ENCODE peak calls at places on chromosome 13, in seven cellular contexts. One of them, this sample, is unnamed.

GRCh38 chr13:38967446-38967845 is 23.2 kb downstream of the STOML3 start:
- DNase-seq in foreskin fibroblast: no peak
- DNase-seq in PC-9: no peak
- DNase-seq in prostate gland: no peak
- DNase-seq in testis: peak
- DNase-seq in CD4-positive, alpha-beta T cell: no peak
- DNase-seq in cardiac fibroblast: no peak
- DNase-seq in this sample: no peak

GRCh38 chr13:20197361-20197834 is 4.7 kb upstream of the GJB2 start:
- DNase-seq in foreskin fibroblast: no peak
- DNase-seq in PC-9: peak
- DNase-seq in prostate gland: no peak
- DNase-seq in testis: peak
- DNase-seq in CD4-positive, alpha-beta T cell: no peak
- DNase-seq in cardiac fibroblast: peak
- DNase-seq in this sample: no peak

GRCh38 chr13:50144473-50145160 is 129.4 kb downstream of the KCNRG start:
- DNase-seq in foreskin fibroblast: no peak
- DNase-seq in PC-9: no peak
- DNase-seq in prostate gland: no peak
- DNase-seq in testis: no peak
- DNase-seq in CD4-positive, alpha-beta T cell: no peak
- DNase-seq in cardiac fibroblast: no peak
- DNase-seq in this sample: no peak

GRCh38 chr13:49246850-49247721 is 639 bp upstream of the CDADC1 start:
- DNase-seq in foreskin fibroblast: no peak
- DNase-seq in PC-9: no peak
- DNase-seq in prostate gland: no peak
- DNase-seq in testis: no peak
- DNase-seq in CD4-positive, alpha-beta T cell: no peak
- DNase-seq in cardiac fibroblast: no peak
- DNase-seq in this sample: no peak

GRCh38 chr13:49633687-49634086 is 5.4 kb downstream of the ARL11 start:
- DNase-seq in foreskin fibroblast: no peak
- DNase-seq in PC-9: no peak
- DNase-seq in prostate gland: no peak
- DNase-seq in testis: no peak
- DNase-seq in CD4-positive, alpha-beta T cell: no peak
- DNase-seq in cardiac fibroblast: peak
- DNase-seq in this sample: no peak

GRCh38 chr13:40181203-40181845 is 485.1 kb downstream of the FOXO1 start:
- DNase-seq in foreskin fibroblast: peak
- DNase-seq in PC-9: peak
- DNase-seq in prostate gland: no peak
- DNase-seq in testis: no peak
- DNase-seq in CD4-positive, alpha-beta T cell: no peak
- DNase-seq in cardiac fibroblast: peak
- DNase-seq in this sample: no peak

GRCh38 chr13:113907637-113908617 is 44.1 kb upstream of the GAS6 start:
- DNase-seq in foreskin fibroblast: peak
- DNase-seq in PC-9: no peak
- DNase-seq in prostate gland: no peak
- DNase-seq in testis: no peak
- DNase-seq in CD4-positive, alpha-beta T cell: no peak
- DNase-seq in cardiac fibroblast: peak
- DNase-seq in this sample: no peak

GRCh38 chr13:73169971-73170370 is 111.2 kb downstream of the KLF5 start:
- DNase-seq in foreskin fibroblast: no peak
- DNase-seq in PC-9: no peak
- DNase-seq in prostate gland: no peak
- DNase-seq in testis: no peak
- DNase-seq in CD4-positive, alpha-beta T cell: no peak
- DNase-seq in cardiac fibroblast: no peak
- DNase-seq in this sample: peak

GRCh38 chr13:24161010-24161775 is 673 bp downstream of the SPATA13 start:
- DNase-seq in foreskin fibroblast: no peak
- DNase-seq in PC-9: peak
- DNase-seq in prostate gland: peak
- DNase-seq in testis: peak
- DNase-seq in CD4-positive, alpha-beta T cell: peak
- DNase-seq in cardiac fibroblast: no peak
- DNase-seq in this sample: peak

GRCh38 chr13:20351279-20352022 is 119.3 kb upstream of the GJB6 start:
- DNase-seq in foreskin fibroblast: no peak
- DNase-seq in PC-9: peak
- DNase-seq in prostate gland: no peak
- DNase-seq in testis: no peak
- DNase-seq in CD4-positive, alpha-beta T cell: no peak
- DNase-seq in cardiac fibroblast: peak
- DNase-seq in this sample: no peak

GRCh38 chr13:111111376-111111937 is 3.7 kb upstream of the ARHGEF7 start:
- DNase-seq in foreskin fibroblast: no peak
- DNase-seq in PC-9: no peak
- DNase-seq in prostate gland: no peak
- DNase-seq in testis: no peak
- DNase-seq in CD4-positive, alpha-beta T cell: no peak
- DNase-seq in cardiac fibroblast: no peak
- DNase-seq in this sample: no peak

GRCh38 chr13:76680112-76680511 is 206.1 kb downstream of the KCTD12 start:
- DNase-seq in foreskin fibroblast: no peak
- DNase-seq in PC-9: no peak
- DNase-seq in prostate gland: no peak
- DNase-seq in testis: no peak
- DNase-seq in CD4-positive, alpha-beta T cell: no peak
- DNase-seq in cardiac fibroblast: no peak
- DNase-seq in this sample: no peak

GRCh38 chr13:63088226-63088625 is 1672.6 kb upstream of the PCDH20 start:
- DNase-seq in foreskin fibroblast: peak
- DNase-seq in PC-9: no peak
- DNase-seq in prostate gland: no peak
- DNase-seq in testis: no peak
- DNase-seq in CD4-positive, alpha-beta T cell: no peak
- DNase-seq in cardiac fibroblast: peak
- DNase-seq in this sample: no peak

GRCh38 chr13:51158923-51159322 is 47.8 kb upstream of the C13orf42 start:
- DNase-seq in foreskin fibroblast: peak
- DNase-seq in PC-9: no peak
- DNase-seq in prostate gland: no peak
- DNase-seq in testis: no peak
- DNase-seq in CD4-positive, alpha-beta T cell: no peak
- DNase-seq in cardiac fibroblast: peak
- DNase-seq in this sample: no peak

GRCh38 chr13:81142306-81142999 is 801.5 kb upstream of the SPRY2 start:
- DNase-seq in foreskin fibroblast: no peak
- DNase-seq in PC-9: no peak
- DNase-seq in prostate gland: peak
- DNase-seq in testis: no peak
- DNase-seq in CD4-positive, alpha-beta T cell: no peak
- DNase-seq in cardiac fibroblast: no peak
- DNase-seq in this sample: no peak

GRCh38 chr13:62305758-62306157 is 890.1 kb upstream of the PCDH20 start:
- DNase-seq in foreskin fibroblast: no peak
- DNase-seq in PC-9: no peak
- DNase-seq in prostate gland: no peak
- DNase-seq in testis: no peak
- DNase-seq in CD4-positive, alpha-beta T cell: no peak
- DNase-seq in cardiac fibroblast: no peak
- DNase-seq in this sample: no peak

GRCh38 chr13:45149964-45150363 is 29.7 kb downstream of the GTF2F2 start:
- DNase-seq in foreskin fibroblast: no peak
- DNase-seq in PC-9: no peak
- DNase-seq in prostate gland: no peak
- DNase-seq in testis: no peak
- DNase-seq in CD4-positive, alpha-beta T cell: no peak
- DNase-seq in cardiac fibroblast: peak
- DNase-seq in this sample: no peak

GRCh38 chr13:43981091-43981490 is 101.4 kb downstream of the LACC1 start:
- DNase-seq in foreskin fibroblast: no peak
- DNase-seq in PC-9: no peak
- DNase-seq in prostate gland: no peak
- DNase-seq in testis: no peak
- DNase-seq in CD4-positive, alpha-beta T cell: no peak
- DNase-seq in cardiac fibroblast: no peak
- DNase-seq in this sample: no peak
- TF ChIP-seq CTCF in foreskin fibroblast: no peak
- TF ChIP-seq CTCF in PC-9: no peak
- TF ChIP-seq CTCF in prostate gland: no peak
- TF ChIP-seq CTCF in testis: no peak
- TF ChIP-seq CTCF in CD4-positive, alpha-beta T cell: no peak
- TF ChIP-seq CTCF in cardiac fibroblast: no peak
- TF ChIP-seq CTCF in this sample: no peak

GRCh38 chr13:42594577-42595571 is 20.9 kb downstream of the TNFSF11 start:
- DNase-seq in foreskin fibroblast: peak
- DNase-seq in PC-9: peak
- DNase-seq in prostate gland: peak
- DNase-seq in testis: peak
- DNase-seq in CD4-positive, alpha-beta T cell: peak
- DNase-seq in cardiac fibroblast: peak
- DNase-seq in this sample: peak
- TF ChIP-seq CTCF in foreskin fibroblast: peak
- TF ChIP-seq CTCF in PC-9: peak
- TF ChIP-seq CTCF in prostate gland: peak
- TF ChIP-seq CTCF in testis: peak
- TF ChIP-seq CTCF in CD4-positive, alpha-beta T cell: peak
- TF ChIP-seq CTCF in cardiac fibroblast: peak
- TF ChIP-seq CTCF in this sample: peak

DNA sequence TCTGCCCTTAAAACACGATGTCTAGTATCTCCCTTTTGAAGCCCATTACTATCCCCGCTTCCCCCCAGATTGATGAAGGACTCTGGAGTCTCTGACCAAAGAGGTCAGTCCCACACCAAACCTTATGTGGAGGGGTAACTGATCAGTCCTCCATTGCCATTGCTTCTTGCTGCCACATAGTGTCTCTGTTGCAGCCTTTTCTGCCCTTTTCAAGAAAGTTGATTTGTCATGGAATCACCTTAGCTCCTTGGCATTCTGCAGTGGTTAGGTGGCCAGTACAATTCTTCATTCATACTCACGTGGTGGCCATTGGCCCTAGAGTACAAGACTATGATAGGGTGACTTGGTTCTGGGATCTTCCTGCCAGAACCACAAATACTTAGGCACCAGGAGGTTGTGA is 8.4 kb upstream of the HTR2A start:
- DNase-seq in foreskin fibroblast: peak
- DNase-seq in PC-9: no peak
- DNase-seq in prostate gland: no peak
- DNase-seq in testis: no peak
- DNase-seq in CD4-positive, alpha-beta T cell: no peak
- DNase-seq in cardiac fibroblast: peak
- DNase-seq in this sample: no peak
- TF ChIP-seq CTCF in foreskin fibroblast: peak
- TF ChIP-seq CTCF in PC-9: no peak
- TF ChIP-seq CTCF in prostate gland: no peak
- TF ChIP-seq CTCF in testis: no peak
- TF ChIP-seq CTCF in CD4-positive, alpha-beta T cell: no peak
- TF ChIP-seq CTCF in cardiac fibroblast: peak
- TF ChIP-seq CTCF in this sample: no peak

GRCh38 chr13:90826688-90827087 is 520.8 kb upstream of the MIR17HG start:
- DNase-seq in foreskin fibroblast: no peak
- DNase-seq in PC-9: no peak
- DNase-seq in prostate gland: no peak
- DNase-seq in testis: no peak
- DNase-seq in CD4-positive, alpha-beta T cell: no peak
- DNase-seq in cardiac fibroblast: no peak
- DNase-seq in this sample: no peak
- TF ChIP-seq CTCF in foreskin fibroblast: no peak
- TF ChIP-seq CTCF in PC-9: no peak
- TF ChIP-seq CTCF in prostate gland: no peak
- TF ChIP-seq CTCF in testis: no peak
- TF ChIP-seq CTCF in CD4-positive, alpha-beta T cell: no peak
- TF ChIP-seq CTCF in cardiac fibroblast: no peak
- TF ChIP-seq CTCF in this sample: no peak